ENCODE peak calls at places on chromosomes 4 and X, in seven cellular contexts. J is activated CD4-positive, alpha-beta T cell treated with anti-CD3 and anti-CD28 coated beads, Interleukin-2, amount 50 U/mL, for 48 hours; F is stimulated activated naive CD4-positive, alpha-beta T cell; D is cardiac septum; O is HCT116; N is Right ventricle myocardium superior; W is psoas muscle. T is an unnamed sample.

GRCh38 chrX:69203367-69204037 is 38.2 kb upstream of the PJA1 start:
- DNase-seq in D (no peak), W (no peak), O (no peak), N (no peak), F (no peak), J (no peak), T (no peak)

GRCh38 chrX:40374486-40374885 is 206.3 kb upstream of the ATP6AP2 start:
- DNase-seq in N (no peak), W (no peak), J (no peak), F (no peak), O (no peak), D (no peak), T (no peak)

GRCh38 chr4:184039963-184040383 is 134.9 kb downstream of the STOX2 start:
- DNase-seq in W (no peak), O (no peak), F (no peak), J (peak; percentile 5), N (no peak), D (no peak), T (no peak)

GRCh38 chrX:136784231-136784630 is 3.5 kb upstream of the ARHGEF6 start:
- DNase-seq in W (no peak), J (no peak), O (no peak), D (no peak), F (no peak), N (no peak), T (no peak)

GRCh38 chr4:160110891-160111290 is 1008.0 kb downstream of the RAPGEF2 start:
- DNase-seq in D (no peak), W (no peak), N (no peak), O (no peak), J (no peak), F (no peak), T (no peak)

GRCh38 chr4:173477016-173477415 is 53.0 kb downstream of the HAND2 start:
- DNase-seq in F (no peak), J (no peak), N (no peak), W (no peak), D (no peak), O (no peak), T (no peak)

GRCh38 chrX:116378961-116379360 is 57.4 kb upstream of the SLC6A14 start:
- DNase-seq in F (no peak), N (no peak), D (no peak), O (no peak), J (no peak), W (no peak), T (no peak)

GRCh38 chr4:144174401-144175067 is 34.0 kb upstream of the GYPA start:
- DNase-seq in O (peak; percentile 44), J (no peak), W (no peak), N (no peak), D (no peak), F (peak; percentile 19), T (no peak)

GRCh38 chr4:76539979-76540378 is 105.0 kb downstream of the SHROOM3 start:
- DNase-seq in O (no peak), F (no peak), D (no peak), N (no peak), J (no peak), W (no peak), T (no peak)

GRCh38 chrX:46727445-46727844 is 31.5 kb downstream of the SLC9A7 start:
- DNase-seq in J (no peak), W (no peak), O (no peak), N (no peak), F (no peak), D (no peak), T (no peak)

GRCh38 chrX:113741744-113742143 is 842.1 kb upstream of the HTR2C start:
- DNase-seq in J (no peak), W (no peak), D (no peak), F (no peak), N (no peak), O (peak; percentile 18), T (no peak)

GRCh38 chrX:23756165-23756564 is 13.1 kb upstream of the ACOT9 start:
- DNase-seq in J (peak; percentile 44), O (no peak), W (peak; percentile 28), D (no peak), N (peak; percentile 50), F (peak; percentile 2), T (peak; percentile 41)